ENCODE peak calls at places on chromosomes 4 and X, in ten cellular contexts. One of them, this sample, is unnamed.

GRCh38 chrX:153649178-153649914 is 2.3 kb downstream of the DUSP9 start:
- DNase-seq in activated CD8-positive, alpha-beta memory T cell treated with anti-CD3 and anti-CD28 coated beads, Interleukin-2, amount 10 ng/mL, durations not matched to agents 7 days and 5 days: peak
- DNase-seq in fibroblast of mammary gland: no peak
- DNase-seq in dermis microvascular lymphatic vessel endothelial cell: no peak
- DNase-seq in GM12891: peak
- DNase-seq in posterior cingulate gyrus: no peak
- DNase-seq in T-helper 2 cell: peak
- DNase-seq in globus pallidus: no peak
- DNase-seq in putamen: no peak
- DNase-seq in right cardiac atrium: peak
- DNase-seq in this sample: peak

GRCh38 chr4:37389369-37389765 is 144.8 kb downstream of the NWD2 start:
- DNase-seq in activated CD8-positive, alpha-beta memory T cell treated with anti-CD3 and anti-CD28 coated beads, Interleukin-2, amount 10 ng/mL, durations not matched to agents 7 days and 5 days: no peak
- DNase-seq in fibroblast of mammary gland: no peak
- DNase-seq in dermis microvascular lymphatic vessel endothelial cell: no peak
- DNase-seq in GM12891: no peak
- DNase-seq in posterior cingulate gyrus: no peak
- DNase-seq in T-helper 2 cell: no peak
- DNase-seq in globus pallidus: no peak
- DNase-seq in putamen: no peak
- DNase-seq in right cardiac atrium: no peak
- DNase-seq in this sample: no peak

GRCh38 chrX:36583674-36584073 is 424.5 kb upstream of the FAM47C start:
- DNase-seq in activated CD8-positive, alpha-beta memory T cell treated with anti-CD3 and anti-CD28 coated beads, Interleukin-2, amount 10 ng/mL, durations not matched to agents 7 days and 5 days: no peak
- DNase-seq in fibroblast of mammary gland: no peak
- DNase-seq in dermis microvascular lymphatic vessel endothelial cell: no peak
- DNase-seq in GM12891: no peak
- DNase-seq in posterior cingulate gyrus: no peak
- DNase-seq in T-helper 2 cell: no peak
- DNase-seq in globus pallidus: no peak
- DNase-seq in putamen: no peak
- DNase-seq in right cardiac atrium: no peak
- DNase-seq in this sample: no peak

GRCh38 chrX:13868481-13869040 is 51.7 kb upstream of the GPM6B start:
- DNase-seq in activated CD8-positive, alpha-beta memory T cell treated with anti-CD3 and anti-CD28 coated beads, Interleukin-2, amount 10 ng/mL, durations not matched to agents 7 days and 5 days: no peak
- DNase-seq in fibroblast of mammary gland: peak
- DNase-seq in dermis microvascular lymphatic vessel endothelial cell: no peak
- DNase-seq in GM12891: no peak
- DNase-seq in posterior cingulate gyrus: no peak
- DNase-seq in T-helper 2 cell: no peak
- DNase-seq in globus pallidus: no peak
- DNase-seq in putamen: no peak
- DNase-seq in right cardiac atrium: no peak
- DNase-seq in this sample: no peak

GRCh38 chr4:152864361-152864760 is 71.8 kb upstream of the FHDC1 start:
- DNase-seq in activated CD8-positive, alpha-beta memory T cell treated with anti-CD3 and anti-CD28 coated beads, Interleukin-2, amount 10 ng/mL, durations not matched to agents 7 days and 5 days: no peak
- DNase-seq in fibroblast of mammary gland: no peak
- DNase-seq in dermis microvascular lymphatic vessel endothelial cell: no peak
- DNase-seq in GM12891: no peak
- DNase-seq in posterior cingulate gyrus: no peak
- DNase-seq in T-helper 2 cell: no peak
- DNase-seq in globus pallidus: no peak
- DNase-seq in putamen: no peak
- DNase-seq in right cardiac atrium: no peak
- DNase-seq in this sample: no peak

GRCh38 chr4:42515156-42515884 is 118.0 kb downstream of the SHISA3 start:
- DNase-seq in activated CD8-positive, alpha-beta memory T cell treated with anti-CD3 and anti-CD28 coated beads, Interleukin-2, amount 10 ng/mL, durations not matched to agents 7 days and 5 days: no peak
- DNase-seq in fibroblast of mammary gland: peak
- DNase-seq in dermis microvascular lymphatic vessel endothelial cell: no peak
- DNase-seq in GM12891: no peak
- DNase-seq in posterior cingulate gyrus: no peak
- DNase-seq in T-helper 2 cell: no peak
- DNase-seq in globus pallidus: no peak
- DNase-seq in putamen: no peak
- DNase-seq in right cardiac atrium: no peak
- DNase-seq in this sample: no peak

GRCh38 chr4:76023381-76023780 is at the start of gene CXCL10:
- DNase-seq in activated CD8-positive, alpha-beta memory T cell treated with anti-CD3 and anti-CD28 coated beads, Interleukin-2, amount 10 ng/mL, durations not matched to agents 7 days and 5 days: no peak
- DNase-seq in fibroblast of mammary gland: no peak
- DNase-seq in dermis microvascular lymphatic vessel endothelial cell: no peak
- DNase-seq in GM12891: no peak
- DNase-seq in posterior cingulate gyrus: no peak
- DNase-seq in T-helper 2 cell: no peak
- DNase-seq in globus pallidus: no peak
- DNase-seq in putamen: no peak
- DNase-seq in right cardiac atrium: no peak
- DNase-seq in this sample: no peak

GRCh38 chrX:45756562-45756961 is 555.9 kb upstream of the DIPK2B start:
- DNase-seq in activated CD8-positive, alpha-beta memory T cell treated with anti-CD3 and anti-CD28 coated beads, Interleukin-2, amount 10 ng/mL, durations not matched to agents 7 days and 5 days: no peak
- DNase-seq in fibroblast of mammary gland: no peak
- DNase-seq in dermis microvascular lymphatic vessel endothelial cell: no peak
- DNase-seq in GM12891: no peak
- DNase-seq in posterior cingulate gyrus: no peak
- DNase-seq in T-helper 2 cell: peak
- DNase-seq in globus pallidus: no peak
- DNase-seq in putamen: no peak
- DNase-seq in right cardiac atrium: no peak
- DNase-seq in this sample: no peak

GRCh38 chr4:24999392-25000104 is 31.2 kb downstream of the LGI2 start:
- DNase-seq in activated CD8-positive, alpha-beta memory T cell treated with anti-CD3 and anti-CD28 coated beads, Interleukin-2, amount 10 ng/mL, durations not matched to agents 7 days and 5 days: no peak
- DNase-seq in fibroblast of mammary gland: no peak
- DNase-seq in dermis microvascular lymphatic vessel endothelial cell: no peak
- DNase-seq in GM12891: no peak
- DNase-seq in posterior cingulate gyrus: no peak
- DNase-seq in T-helper 2 cell: no peak
- DNase-seq in globus pallidus: no peak
- DNase-seq in putamen: no peak
- DNase-seq in right cardiac atrium: no peak
- DNase-seq in this sample: no peak

GRCh38 chr4:118076958-118077766 is 42.9 kb downstream of the NDST3 start:
- DNase-seq in activated CD8-positive, alpha-beta memory T cell treated with anti-CD3 and anti-CD28 coated beads, Interleukin-2, amount 10 ng/mL, durations not matched to agents 7 days and 5 days: peak
- DNase-seq in fibroblast of mammary gland: peak
- DNase-seq in dermis microvascular lymphatic vessel endothelial cell: peak
- DNase-seq in GM12891: no peak
- DNase-seq in posterior cingulate gyrus: no peak
- DNase-seq in T-helper 2 cell: peak
- DNase-seq in globus pallidus: no peak
- DNase-seq in putamen: no peak
- DNase-seq in right cardiac atrium: peak
- DNase-seq in this sample: no peak

GRCh38 chr4:184705692-184706091 is 28.2 kb downstream of the CENPU start:
- DNase-seq in activated CD8-positive, alpha-beta memory T cell treated with anti-CD3 and anti-CD28 coated beads, Interleukin-2, amount 10 ng/mL, durations not matched to agents 7 days and 5 days: no peak
- DNase-seq in fibroblast of mammary gland: no peak
- DNase-seq in dermis microvascular lymphatic vessel endothelial cell: no peak
- DNase-seq in GM12891: no peak
- DNase-seq in posterior cingulate gyrus: no peak
- DNase-seq in T-helper 2 cell: peak
- DNase-seq in globus pallidus: no peak
- DNase-seq in putamen: no peak
- DNase-seq in right cardiac atrium: no peak
- DNase-seq in this sample: no peak

GRCh38 chr4:183602444-183603102 is 56.4 kb downstream of the RWDD4 start:
- DNase-seq in activated CD8-positive, alpha-beta memory T cell treated with anti-CD3 and anti-CD28 coated beads, Interleukin-2, amount 10 ng/mL, durations not matched to agents 7 days and 5 days: no peak
- DNase-seq in fibroblast of mammary gland: peak
- DNase-seq in dermis microvascular lymphatic vessel endothelial cell: peak
- DNase-seq in GM12891: no peak
- DNase-seq in posterior cingulate gyrus: no peak
- DNase-seq in T-helper 2 cell: peak
- DNase-seq in globus pallidus: no peak
- DNase-seq in putamen: no peak
- DNase-seq in right cardiac atrium: no peak
- DNase-seq in this sample: no peak

GRCh38 chr4:119046263-119046662 is 89.4 kb upstream of the MYOZ2 start:
- DNase-seq in activated CD8-positive, alpha-beta memory T cell treated with anti-CD3 and anti-CD28 coated beads, Interleukin-2, amount 10 ng/mL, durations not matched to agents 7 days and 5 days: no peak
- DNase-seq in fibroblast of mammary gland: no peak
- DNase-seq in dermis microvascular lymphatic vessel endothelial cell: no peak
- DNase-seq in GM12891: no peak
- DNase-seq in posterior cingulate gyrus: no peak
- DNase-seq in T-helper 2 cell: no peak
- DNase-seq in globus pallidus: no peak
- DNase-seq in putamen: no peak
- DNase-seq in right cardiac atrium: peak
- DNase-seq in this sample: peak

This sample was measured in kidney.